ENCODE peak calls at places on chromosomes 12 and 14, in ten cellular contexts. A, V, Q, O, D, Y, H, X, C and L are unnamed samples.

GRCh38 chr12:58086006-58086405 is 144.6 kb downstream of the ATP23 start:
- DNase-seq in V (no peak), H (no peak), Q (no peak), O (no peak), Y (no peak), X (no peak), C (no peak), A (no peak), D (no peak), L (no peak)

GRCh38 chr12:43882578-43883178 is 46.8 kb downstream of the TMEM117 start:
- DNase-seq in A (peak), V (peak), O (no peak), X (peak), D (peak), Q (peak), C (peak), H (peak), Y (no peak), L (no peak)

GRCh38 chr12:112716099-112717093 is 75.2 kb upstream of the RPH3A start:
- DNase-seq in O (no peak), D (peak), Q (no peak), C (peak), X (no peak), A (no peak), H (peak), V (peak), Y (no peak), L (no peak)

GRCh38 chr14:59454131-59454530 is 11.0 kb downstream of the GPR135 start:
- DNase-seq in A (peak), V (no peak), O (no peak), D (no peak), H (peak), Q (peak), X (no peak), C (peak), Y (no peak), L (no peak)

GRCh38 chr14:35046751-35047536 is 872 bp downstream of the FAM177A1 start:
- DNase-seq in H (no peak), C (no peak), V (peak), Q (peak), Y (peak), O (no peak), X (peak), A (no peak), D (no peak), L (peak)

GRCh38 chr14:39474416-39474911 is 42.2 kb upstream of the FBXO33 start:
- DNase-seq in X (no peak), Y (no peak), A (no peak), Q (no peak), D (no peak), H (no peak), C (no peak), V (no peak), O (no peak), L (no peak)

GRCh38 chr12:93229494-93230310 is 148.0 kb upstream of the NUDT4 start:
- DNase-seq in Q (peak), X (no peak), Y (no peak), H (no peak), A (peak), D (no peak), O (no peak), C (peak), V (no peak), L (no peak)

GRCh38 chr14:75132374-75133086 is 5.7 kb upstream of the NEK9 start:
- DNase-seq in H (peak), O (no peak), C (peak), V (peak), Y (no peak), Q (peak), D (peak), X (peak), A (peak), L (peak)

GRCh38 chr12:121980211-121980891 is 41.3 kb upstream of the BCL7A start:
- DNase-seq in A (no peak), C (no peak), H (peak), O (no peak), X (no peak), Y (no peak), Q (peak), V (peak), D (no peak), L (no peak)

GRCh38 chr14:82642425-82642824 is 1108.8 kb upstream of the SEL1L start:
- DNase-seq in Y (no peak), H (no peak), O (no peak), D (peak), A (peak), X (no peak), V (peak), C (no peak), Q (no peak), L (no peak)

GRCh38 chr12:67827820-67828383 is 161.3 kb upstream of the IFNG-AS1 start:
- DNase-seq in H (peak), C (peak), X (no peak), Q (peak), Y (peak), D (peak), V (no peak), O (no peak), A (peak), L (no peak)

GRCh38 chr12:32134144-32134888 is 27.7 kb downstream of the BICD1 start:
- DNase-seq in C (no peak), O (no peak), A (peak), V (peak), D (no peak), X (no peak), H (no peak), Q (peak), Y (no peak), L (no peak)

GRCh38 chr12:127063339-127064090 is 1203.5 kb upstream of the TMEM132C start:
- DNase-seq in O (no peak), D (no peak), Y (no peak), V (no peak), X (no peak), C (no peak), Q (no peak), A (no peak), H (no peak), L (no peak)

GRCh38 chr12:132446535-132447326 is 43.2 kb upstream of the FBRSL1 start:
- DNase-seq in X (no peak), H (no peak), C (no peak), D (no peak), V (no peak), A (no peak), Q (no peak), O (no peak), Y (no peak), L (no peak)

GRCh38 chr12:63995512-63995911 is 151.0 kb downstream of the SRGAP1 start:
- DNase-seq in Y (no peak), X (peak), D (no peak), H (peak), Q (no peak), V (no peak), C (no peak), O (no peak), A (no peak), L (no peak)

GRCh38 chr14:59482471-59483331 is 1.5 kb downstream of the L3HYPDH start:
- DNase-seq in H (peak), V (no peak), Y (no peak), A (peak), Q (peak), O (peak), D (no peak), X (no peak), C (peak), L (peak)

GRCh38 chr12:43653917-43654316 is 101.9 kb upstream of the ADAMTS20 start:
- DNase-seq in H (peak), Y (no peak), Q (no peak), O (no peak), C (no peak), A (no peak), V (no peak), X (no peak), D (no peak), L (no peak)

GRCh38 chr12:131091413-131091975 is 137.8 kb downstream of the ADGRD1 start:
- DNase-seq in Y (no peak), Q (no peak), O (peak), X (no peak), C (no peak), H (no peak), A (no peak), D (no peak), V (no peak), L (no peak)

GRCh38 chr12:72564120-72564519 is 291.9 kb downstream of the TRHDE start:
- DNase-seq in X (no peak), H (no peak), O (no peak), D (no peak), V (no peak), Y (no peak), C (no peak), A (no peak), Q (no peak), L (no peak)